ENCODE peak calls at places on chromosomes 3 and 15, in four cellular contexts. M is retinal pigment epithelial cell, U is dorsolateral prefrontal cortex, D is IMR-90. G is an unnamed sample.

GRCh38 chr3:184592411-184593200 is 31.0 kb downstream of the EPHB3 start:
- DNase-seq in M (no peak), U (no peak), D (peak; percentile 24), G (no peak)

GRCh38 chr15:43828061-43828657 is 1.4 kb downstream of the WDR76 start:
- DNase-seq in M (no peak), U (no peak), D (peak; percentile 19), G (peak; percentile 21)

GRCh38 chr3:53493997-53494791 is at the start of gene CACNA1D:
- DNase-seq in M (no peak), U (no peak), D (no peak), G (no peak)

GRCh38 chr3:73393005-73393404 is 231.7 kb downstream of the PDZRN3 start:
- DNase-seq in M (no peak), U (no peak), D (no peak), G (no peak)

GRCh38 chr15:83694030-83694429 is 40.1 kb downstream of the ADAMTSL3 start:
- DNase-seq in M (peak; percentile 39), U (no peak), D (peak; percentile 32), G (peak; percentile 83)

GRCh38 chr15:82917252-82917651 is 35.3 kb downstream of the HOMER2 start:
- DNase-seq in M (no peak), U (no peak), D (no peak), G (no peak)

GRCh38 chr15:20353966-20354883 is 187.4 kb downstream of the GOLGA6L6 start:
- DNase-seq in M (no peak), U (peak; percentile 34), D (no peak), G (no peak)

GRCh38 chr3:37723585-37723984 is 138.1 kb upstream of the CTDSPL start:
- DNase-seq in M (no peak), U (no peak), D (no peak), G (no peak)

GRCh38 chr15:85539491-85539890 is 159.1 kb downstream of the AKAP13 start:
- DNase-seq in M (no peak), U (no peak), D (no peak), G (no peak)

GRCh38 chr3:105832618-105833017 is 36.2 kb downstream of the CBLB start:
- DNase-seq in M (no peak), U (no peak), D (no peak), G (no peak)

GRCh38 chr3:150763841-150764483 is 993 bp upstream of the SIAH2 start:
- DNase-seq in M (no peak), U (peak; percentile 77), D (peak; percentile 54), G (no peak)

GRCh38 chr3:46607603-46608028 is 4.7 kb upstream of the FAM240A start:
- DNase-seq in M (no peak), U (no peak), D (no peak), G (peak; percentile 16)

GRCh38 chr15:39629376-39629775 is 48.5 kb downstream of the THBS1 start:
- DNase-seq in M (no peak), U (no peak), D (peak; percentile 43), G (peak; percentile 67)

GRCh38 chr3:151777880-151778279 is 36.0 kb upstream of the AADAC start:
- DNase-seq in M (no peak), U (no peak), D (no peak), G (no peak)

GRCh38 chr3:185630182-185630622 is 44.1 kb downstream of the SENP2 start:
- DNase-seq in M (no peak), U (peak; percentile 55), D (peak; percentile 53), G (peak; percentile 65)

GRCh38 chr3:176906046-176906905 is 291.0 kb downstream of the TBL1XR1 start:
- DNase-seq in M (peak; percentile 59), U (no peak), D (peak; percentile 90), G (peak; percentile 76)

GRCh38 chr15:85168642-85169173 is 187.1 kb downstream of the PDE8A start:
- DNase-seq in M (no peak), U (no peak), D (peak; percentile 8), G (peak; percentile 50)

GRCh38 chr3:149198611-149199010 is 23.0 kb downstream of the CP start:
- DNase-seq in M (no peak), U (no peak), D (peak; percentile 63), G (peak; percentile 43)

GRCh38 chr3:46565607-46566039 is 479 bp downstream of the LRRC2 start:
- DNase-seq in M (no peak), U (no peak), D (peak; percentile 22), G (no peak)

GRCh38 chr3:133362539-133362938 is 37.3 kb upstream of the BFSP2 start:
- DNase-seq in M (no peak), U (no peak), D (no peak), G (no peak)

GRCh38 chr3:52827441-52827840 is 3.0 kb downstream of the ITIH4 start:
- DNase-seq in M (no peak), U (no peak), D (peak; percentile 35), G (peak; percentile 49)

GRCh38 chr3:82130056-82130455 is 368.6 kb upstream of the GBE1 start:
- DNase-seq in M (no peak), U (no peak), D (no peak), G (no peak)

GRCh38 chr3:166527325-166527724 is 690.1 kb upstream of the BCHE start:
- DNase-seq in M (peak; percentile 16), U (no peak), D (peak; percentile 3), G (peak; percentile 0)

GRCh38 chr3:118949113-118949760 is 85.4 kb downstream of the IGSF11 start:
- DNase-seq in M (no peak), U (no peak), D (no peak), G (no peak)

GRCh38 chr15:98967916-98968315 is 39.7 kb downstream of the PGPEP1L start:
- DNase-seq in M (no peak), U (no peak), D (no peak), G (no peak)

GRCh38 chr15:66955871-66956585 is 109.4 kb upstream of the SMAD3 start:
- DNase-seq in M (peak; percentile 48), U (no peak), D (peak; percentile 80), G (no peak)

GRCh38 chr15:79903626-79904025 is 6.8 kb upstream of the MTHFS start:
- DNase-seq in M (no peak), U (no peak), D (no peak), G (peak; percentile 43)

GRCh38 chr15:68054658-68055223 is 626 bp downstream of the PIAS1 start:
- DNase-seq in M (no peak), U (peak; percentile 49), D (peak; percentile 21), G (peak; percentile 39)

GRCh38 chr3:169836058-169836941 is 23.6 kb upstream of the LRRC34 start:
- DNase-seq in M (no peak), U (no peak), D (peak; percentile 50), G (no peak)

GRCh38 chr3:36904641-36905040 is 40.2 kb downstream of the TRANK1 start:
- DNase-seq in M (no peak), U (no peak), D (peak; percentile 36), G (peak; percentile 58)

GRCh38 chr3:136171097-136171542 is 25.0 kb downstream of the MSL2 start:
- DNase-seq in M (no peak), U (no peak), D (peak; percentile 36), G (no peak)

GRCh38 chr3:89256882-89257281 is 149.5 kb downstream of the EPHA3 start:
- DNase-seq in M (no peak), U (no peak), D (no peak), G (no peak)

GRCh38 chr3:151383956-151384355 is 597 bp downstream of the P2RY12 start:
- DNase-seq in M (no peak), U (no peak), D (no peak), G (no peak)

GRCh38 chr3:85298032-85298431 is 339.2 kb downstream of the CADM2 start:
- DNase-seq in M (no peak), U (no peak), D (no peak), G (no peak)

GRCh38 chr3:98901465-98902174 is at the start of gene DCBLD2:
- DNase-seq in M (peak; percentile 97), U (peak; percentile 98), D (peak; percentile 99), G (peak; percentile 100)

GRCh38 chr3:57066471-57066870 is 6.0 kb downstream of the SPATA12 start:
- DNase-seq in M (peak; percentile 79), U (no peak), D (no peak), G (no peak)

GRCh38 chr3:52361893-52362292 is 45.8 kb downstream of the DNAH1 start:
- DNase-seq in M (no peak), U (no peak), D (no peak), G (no peak)

GRCh38 chr3:172135766-172136729 is 96.7 kb downstream of the FNDC3B start:
- DNase-seq in M (no peak), U (no peak), D (peak; percentile 90), G (peak; percentile 91)

GRCh38 chr3:24640330-24640877 is 145.8 kb upstream of the THRB start:
- DNase-seq in M (peak; percentile 10), U (no peak), D (no peak), G (peak; percentile 67)
- TF ChIP-seq CTCF in M (peak; percentile 71), U (peak; percentile 61), D (peak; percentile 5), G (peak; percentile 65)

GRCh38 chr3:195209836-195210551 is 61.0 kb downstream of the XXYLT1 start:
- DNase-seq in M (peak; percentile 14), U (peak; percentile 34), D (peak; percentile 60), G (peak; percentile 83)
- H3K4me3 ChIP-seq in M (no peak overlapping the region), U (no peak overlapping the region), D (no peak overlapping the region), G (no peak overlapping the region)

GRCh38 chr15:45777781-45778180 is 143.0 kb downstream of the SQOR start:
- DNase-seq in M (no peak), U (no peak), D (no peak), G (no peak)

GRCh38 chr15:45784656-45785055 is 149.8 kb downstream of the SQOR start:
- DNase-seq in M (no peak), U (no peak), D (no peak), G (no peak)

GRCh38 chr15:45776772-45777171 is 141.9 kb downstream of the SQOR start:
- DNase-seq in M (no peak), U (no peak), D (no peak), G (no peak)

GRCh38 chr15:45785897-45786296 is 151.1 kb downstream of the SQOR start:
- DNase-seq in M (no peak), U (no peak), D (no peak), G (no peak)

GRCh38 chr15:45780352-45780751 is 145.5 kb downstream of the SQOR start:
- DNase-seq in M (no peak), U (no peak), D (no peak), G (no peak)
- TF ChIP-seq CTCF in M (peak; percentile 4), U (no peak), D (no peak), G (no peak)

GRCh38 chr15:70602834-70603560 is 160.4 kb downstream of the UACA start:
- DNase-seq in M (no peak), U (no peak), D (no peak), G (no peak)

GRCh38 chr15:70608156-70608555 is 155.2 kb downstream of the UACA start:
- DNase-seq in M (no peak), U (no peak), D (peak; percentile 44), G (peak; percentile 77)

GRCh38 chr15:70605606-70606410 is 157.6 kb downstream of the UACA start:
- DNase-seq in M (peak; percentile 55), U (peak; percentile 69), D (peak; percentile 84), G (peak; percentile 84)

GRCh38 chr15:70602281-70602680 is 161.1 kb downstream of the UACA start:
- DNase-seq in M (no peak), U (no peak), D (no peak), G (no peak)

GRCh38 chr15:70604671-70605070 is 158.7 kb downstream of the UACA start:
- DNase-seq in M (peak; percentile 46), U (peak; percentile 48), D (peak; percentile 37), G (peak; percentile 57)
- H3K4me3 ChIP-seq in M (no peak overlapping the region), U (no peak overlapping the region), D (no peak overlapping the region), G (no peak overlapping the region)

GRCh38 chr3:146020969-146021368 is 140.0 kb downstream of the PLOD2 start:
- DNase-seq in M (no peak), U (no peak), D (no peak), G (no peak)
- TF ChIP-seq CTCF in M (no peak), U (no peak), D (no peak), G (no peak)

G was measured in choroid plexus epithelial cell.